ENCODE peak calls at places on chromosomes 6 and 20, in five cellular contexts. I is pancreas; J is aorta; U is naive thymus-derived CD4-positive, alpha-beta T cell; C is tibial artery. E is an unnamed sample. For H3K4me1 and H3K9me3, the result is how much of the 10 kb centered on the place peaks cover.

GRCh38 chr6:156031516-156031915 is 575.9 kb upstream of the NOX3 start:
- DNase-seq in U (no peak), I (no peak), C (no peak), J (no peak), E (no peak)

GRCh38 chr6:56490994-56491393 is 151.7 kb downstream of the DST start:
- DNase-seq in J (no peak), C (no peak), I (no peak), U (no peak), E (no peak)

GRCh38 chr6:139583420-139583819 is 209.0 kb upstream of the CITED2 start:
- DNase-seq in J (no peak), U (no peak), I (no peak), C (no peak), E (no peak)

GRCh38 chr6:30882764-30883475 is 1.4 kb upstream of the DDR1 start:
- DNase-seq in J (no peak), I (peak), C (peak), U (peak), E (peak)

GRCh38 chr6:153117986-153118886 is 12.8 kb downstream of the RGS17 start:
- DNase-seq in J (no peak), C (no peak), I (no peak), U (no peak), E (no peak)

GRCh38 chr6:70210462-70210861 is 92.4 kb downstream of the COL9A1 start:
- DNase-seq in I (no peak), C (no peak), J (no peak), U (no peak), E (no peak)

GRCh38 chr6:163588211-163588919 is 173.8 kb downstream of the QKI start:
- DNase-seq in J (no peak), U (no peak), C (no peak), I (no peak), E (no peak)

GRCh38 chr6:128111096-128111495 is 210.2 kb upstream of the THEMIS start:
- DNase-seq in I (no peak), C (no peak), U (no peak), J (no peak), E (no peak)

GRCh38 chr20:45044084-45044573 is 56.8 kb downstream of the KCNS1 start:
- DNase-seq in J (no peak), U (peak), I (peak), C (no peak), E (no peak)

GRCh38 chr6:73722318-73723060 is 26.5 kb downstream of the CD109 start:
- DNase-seq in J (no peak), I (no peak), C (no peak), U (no peak), E (no peak)

GRCh38 chr6:21193790-21194189 is 399.8 kb upstream of the SOX4 start:
- DNase-seq in U (no peak), C (no peak), J (no peak), I (no peak), E (no peak)

GRCh38 chr6:158730175-158730907 is 80.5 kb downstream of the SYTL3 start:
- DNase-seq in U (no peak), C (no peak), I (no peak), J (no peak), E (no peak)

GRCh38 chr6:52418606-52419005 is 1.5 kb upstream of the EFHC1 start:
- DNase-seq in U (no peak), J (no peak), I (no peak), C (no peak), E (no peak)

GRCh38 chr6:81371929-81372328 is 380.6 kb downstream of the TENT5A start:
- DNase-seq in I (no peak), U (no peak), C (no peak), J (no peak), E (no peak)

GRCh38 chr6:2129076-2129695 is 116.2 kb downstream of the GMDS start:
- DNase-seq in I (no peak), U (no peak), J (no peak), C (no peak), E (no peak)

GRCh38 chr6:96990462-96990861 is 65.9 kb downstream of the KLHL32 start:
- DNase-seq in I (no peak), J (no peak), C (no peak), U (no peak), E (no peak)

GRCh38 chr20:17843246-17844132 is 125.1 kb downstream of the SNX5 start:
- DNase-seq in C (peak), U (no peak), I (no peak), J (peak), E (peak)

GRCh38 chr6:55578537-55579363 is at the start of gene HMGCLL1:
- DNase-seq in J (peak), I (peak), U (no peak), C (no peak), E (no peak)

DNA sequence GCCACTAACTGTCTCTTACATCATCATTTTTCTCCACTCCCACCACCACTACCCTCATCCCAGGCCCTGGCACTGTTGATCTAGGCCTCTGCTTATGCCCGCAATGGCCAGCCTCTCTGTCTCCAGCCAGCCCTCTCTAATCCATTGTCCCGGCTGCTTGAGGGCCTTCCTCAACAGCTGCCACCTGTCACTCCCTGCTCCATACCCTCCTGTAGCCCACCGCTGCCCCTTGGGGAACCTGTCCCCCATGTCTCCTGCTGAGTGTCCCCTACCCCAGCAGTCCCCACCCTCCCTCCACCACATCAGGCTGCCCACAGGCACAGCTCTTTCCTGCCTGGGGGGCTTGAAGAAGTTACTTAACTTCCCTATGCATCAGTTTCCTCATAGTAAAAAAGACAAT is 13.4 kb downstream of the TEAD3 start:
- DNase-seq in C (no peak), U (no peak), I (no peak), J (peak), E (no peak)
- H3K27ac ChIP-seq in C (peak), U (no peak), I (no peak), J (no peak), E (no peak)

GRCh38 chr20:57679113-57679512 is 30.7 kb downstream of the PMEPA1 start:
- DNase-seq in J (no peak), I (no peak), C (no peak), U (no peak), E (no peak)
- H3K4me1 ChIP-seq in J (under half), I (under half), C (half or more), U (under half), E (half or more)

DNA sequence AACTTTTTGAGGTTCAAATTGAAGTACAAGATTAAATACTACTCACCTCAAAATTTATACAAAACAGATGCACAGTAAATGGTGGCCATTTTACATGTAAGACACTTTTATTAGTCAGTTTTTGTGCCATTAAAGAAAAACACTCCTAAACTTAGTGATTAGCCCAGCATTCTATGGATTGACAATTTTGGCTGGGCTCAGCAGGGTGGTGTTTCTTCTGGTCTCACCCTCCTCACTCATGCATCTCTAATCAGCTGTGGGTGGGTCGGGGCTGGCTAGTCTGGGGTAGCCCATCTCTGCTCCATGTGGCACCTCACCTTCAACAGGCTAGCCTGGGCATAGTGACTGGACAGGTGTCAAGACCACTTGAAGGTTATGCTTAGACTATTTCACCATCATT is 71.6 kb upstream of the BTBD3 start:
- DNase-seq in C (no peak), J (no peak), U (no peak), I (no peak), E (no peak)
- H3K9me3 ChIP-seq in C (under half), J (under half), U (under half), I (under half), E (under half)

GRCh38 chr6:148364056-148364844 is 21.6 kb downstream of the SASH1 start:
- DNase-seq in C (no peak), J (no peak), U (no peak), I (no peak), E (no peak)
- H3K27ac ChIP-seq in C (no peak), J (no peak), U (no peak), I (no peak), E (peak)

DNA sequence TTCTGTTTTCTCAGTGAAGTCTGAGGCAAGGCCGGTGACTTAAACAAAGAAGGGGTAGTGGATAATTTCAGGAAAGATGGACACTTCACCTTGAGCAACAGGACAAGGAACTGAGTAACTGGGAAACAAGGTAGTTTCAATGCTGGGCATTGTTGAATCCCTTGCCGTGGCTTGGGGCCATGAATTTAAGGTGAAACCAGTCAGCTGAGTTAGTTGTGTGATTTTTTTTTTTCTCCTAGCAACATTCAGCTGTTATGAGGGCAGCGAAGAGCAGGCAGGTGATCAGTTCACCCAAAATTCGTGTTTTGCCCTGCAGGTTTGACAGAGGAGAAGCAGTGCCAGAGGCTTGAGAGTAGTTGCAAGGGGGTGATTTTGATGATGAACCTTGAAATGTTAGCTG is 6.8 kb downstream of the BICRAL start:
- DNase-seq in I (no peak), J (no peak), U (no peak), C (no peak), E (no peak)
- H3K4me1 ChIP-seq in I (under half), J (under half), U (under half), C (half or more), E (under half)

GRCh38 chr20:63017826-63018411 is 11.2 kb upstream of the BHLHE23 start:
- DNase-seq in I (no peak), U (peak), C (peak), J (peak), E (no peak)

GRCh38 chr20:63015147-63015664 is 8.4 kb upstream of the BHLHE23 start:
- DNase-seq in I (no peak), J (no peak), C (no peak), U (no peak), E (no peak)

GRCh38 chr20:63015665-63016361 is 9.0 kb upstream of the BHLHE23 start:
- DNase-seq in U (peak), I (no peak), J (peak), C (no peak), E (no peak)

GRCh38 chr20:63017076-63017825 is 10.5 kb upstream of the BHLHE23 start:
- DNase-seq in C (no peak), I (no peak), J (peak), U (peak), E (no peak)

DNA sequence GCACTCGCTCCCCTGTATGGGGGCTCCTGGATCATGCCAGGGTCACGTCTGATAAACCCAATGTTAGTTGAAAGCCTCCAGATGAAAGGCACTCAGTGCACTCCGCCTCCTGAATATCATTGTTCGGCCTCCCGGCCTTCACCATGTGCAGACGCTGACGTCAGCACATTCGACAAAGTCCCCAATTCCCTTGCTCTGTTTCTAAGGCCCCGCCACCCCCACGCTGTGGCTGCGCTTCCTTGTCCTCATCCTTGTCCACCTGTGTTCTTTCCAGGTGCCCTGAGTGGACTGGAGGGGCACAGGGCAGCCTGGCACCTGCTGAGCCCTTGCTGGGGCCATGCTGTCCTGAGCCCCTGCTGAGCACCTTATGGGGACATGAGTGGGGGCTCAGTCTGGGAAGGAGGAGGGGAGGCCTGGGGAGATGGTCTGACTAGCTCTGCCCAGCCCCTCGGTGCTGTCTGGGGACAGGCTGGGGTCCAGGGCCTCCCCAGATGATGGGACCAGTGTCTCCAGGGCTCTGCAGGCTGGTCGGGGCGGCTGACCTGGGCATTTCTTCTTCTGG is 9.8 kb upstream of the BHLHE23 start:
- DNase-seq in I (no peak), U (peak), C (no peak), J (no peak), E (no peak)
- H3K9me3 ChIP-seq in I (under half), U (under half), C (under half), J (under half), E (under half)